ENCODE peak calls at places on chromosomes 2 and 18, in seven cellular contexts. One of them, this sample, is unnamed.

GRCh38 chr2:220504890-220505564 is 877.6 kb downstream of the SLC4A3 start:
- DNase-seq in stomach: no peak
- DNase-seq in ovary: no peak
- DNase-seq in HCT116: no peak
- DNase-seq in right lobe of liver: no peak
- DNase-seq in esophagus squamous epithelium: no peak
- DNase-seq in K562: no peak
- DNase-seq in this sample: no peak

GRCh38 chr18:42480521-42480920 is 525.5 kb downstream of the PIK3C3 start:
- DNase-seq in esophagus squamous epithelium: no peak
- DNase-seq in right lobe of liver: no peak
- DNase-seq in HCT116: no peak
- DNase-seq in ovary: no peak
- DNase-seq in stomach: no peak
- DNase-seq in K562: no peak
- DNase-seq in this sample: no peak

GRCh38 chr18:35732652-35733051 is 151.1 kb downstream of the GALNT1 start:
- DNase-seq in ovary: no peak
- DNase-seq in K562: no peak
- DNase-seq in esophagus squamous epithelium: no peak
- DNase-seq in stomach: no peak
- DNase-seq in HCT116: no peak
- DNase-seq in right lobe of liver: no peak
- DNase-seq in this sample: no peak

GRCh38 chr2:26191316-26192159 is 18.6 kb downstream of the GAREM2 start:
- DNase-seq in right lobe of liver: no peak
- DNase-seq in HCT116: no peak
- DNase-seq in stomach: no peak
- DNase-seq in K562: peak
- DNase-seq in ovary: no peak
- DNase-seq in esophagus squamous epithelium: no peak
- DNase-seq in this sample: no peak

GRCh38 chr2:71865391-71865965 is 282.2 kb downstream of the CYP26B1 start:
- DNase-seq in K562: no peak
- DNase-seq in esophagus squamous epithelium: no peak
- DNase-seq in right lobe of liver: no peak
- DNase-seq in stomach: no peak
- DNase-seq in ovary: no peak
- DNase-seq in HCT116: no peak
- DNase-seq in this sample: no peak

GRCh38 chr2:53403836-53404413 is 363.7 kb upstream of the CHAC2 start:
- DNase-seq in K562: no peak
- DNase-seq in HCT116: peak
- DNase-seq in ovary: no peak
- DNase-seq in stomach: no peak
- DNase-seq in right lobe of liver: no peak
- DNase-seq in esophagus squamous epithelium: no peak
- DNase-seq in this sample: no peak

GRCh38 chr18:23069481-23069880 is 65.8 kb upstream of the CABLES1 start:
- DNase-seq in esophagus squamous epithelium: no peak
- DNase-seq in HCT116: no peak
- DNase-seq in stomach: no peak
- DNase-seq in K562: no peak
- DNase-seq in ovary: no peak
- DNase-seq in right lobe of liver: no peak
- DNase-seq in this sample: no peak

GRCh38 chr2:84882415-84882738 is 1.5 kb upstream of the TRABD2A start:
- DNase-seq in esophagus squamous epithelium: no peak
- DNase-seq in K562: no peak
- DNase-seq in right lobe of liver: no peak
- DNase-seq in ovary: no peak
- DNase-seq in HCT116: no peak
- DNase-seq in stomach: no peak
- DNase-seq in this sample: no peak

GRCh38 chr2:241577413-241578122 is 19.0 kb downstream of the BOK start:
- DNase-seq in K562: no peak
- DNase-seq in stomach: no peak
- DNase-seq in HCT116: no peak
- DNase-seq in esophagus squamous epithelium: no peak
- DNase-seq in ovary: peak
- DNase-seq in right lobe of liver: no peak
- DNase-seq in this sample: no peak

GRCh38 chr2:207446653-207447052 is 83.1 kb upstream of the CREB1 start:
- DNase-seq in esophagus squamous epithelium: no peak
- DNase-seq in stomach: no peak
- DNase-seq in K562: no peak
- DNase-seq in HCT116: no peak
- DNase-seq in right lobe of liver: no peak
- DNase-seq in ovary: no peak
- DNase-seq in this sample: no peak

GRCh38 chr2:237213325-237214040 is 127.8 kb downstream of the COPS8 start:
- DNase-seq in stomach: peak
- DNase-seq in HCT116: no peak
- DNase-seq in K562: no peak
- DNase-seq in ovary: peak
- DNase-seq in right lobe of liver: no peak
- DNase-seq in esophagus squamous epithelium: no peak
- DNase-seq in this sample: peak

GRCh38 chr2:166472332-166472731 is 21.7 kb downstream of the SCN7A start:
- DNase-seq in HCT116: no peak
- DNase-seq in ovary: no peak
- DNase-seq in stomach: no peak
- DNase-seq in right lobe of liver: no peak
- DNase-seq in K562: no peak
- DNase-seq in esophagus squamous epithelium: no peak
- DNase-seq in this sample: no peak

GRCh38 chr2:174681983-174682577 is 82.2 kb downstream of the CHRNA1 start:
- DNase-seq in ovary: peak
- DNase-seq in K562: no peak
- DNase-seq in esophagus squamous epithelium: no peak
- DNase-seq in HCT116: no peak
- DNase-seq in stomach: peak
- DNase-seq in right lobe of liver: peak
- DNase-seq in this sample: peak

GRCh38 chr2:96914332-96914731 is 44.5 kb upstream of the SEMA4C start:
- DNase-seq in ovary: no peak
- DNase-seq in esophagus squamous epithelium: no peak
- DNase-seq in HCT116: no peak
- DNase-seq in stomach: no peak
- DNase-seq in right lobe of liver: no peak
- DNase-seq in K562: no peak
- DNase-seq in this sample: no peak

GRCh38 chr2:127536707-127537106 is 1.2 kb downstream of the MYO7B start:
- DNase-seq in ovary: no peak
- DNase-seq in HCT116: no peak
- DNase-seq in esophagus squamous epithelium: no peak
- DNase-seq in K562: no peak
- DNase-seq in right lobe of liver: no peak
- DNase-seq in stomach: no peak
- DNase-seq in this sample: no peak

GRCh38 chr2:129934044-129934822 is 45.2 kb upstream of the RAB6C start:
- DNase-seq in esophagus squamous epithelium: no peak
- DNase-seq in K562: no peak
- DNase-seq in stomach: no peak
- DNase-seq in right lobe of liver: no peak
- DNase-seq in ovary: no peak
- DNase-seq in HCT116: no peak
- DNase-seq in this sample: no peak

DNA sequence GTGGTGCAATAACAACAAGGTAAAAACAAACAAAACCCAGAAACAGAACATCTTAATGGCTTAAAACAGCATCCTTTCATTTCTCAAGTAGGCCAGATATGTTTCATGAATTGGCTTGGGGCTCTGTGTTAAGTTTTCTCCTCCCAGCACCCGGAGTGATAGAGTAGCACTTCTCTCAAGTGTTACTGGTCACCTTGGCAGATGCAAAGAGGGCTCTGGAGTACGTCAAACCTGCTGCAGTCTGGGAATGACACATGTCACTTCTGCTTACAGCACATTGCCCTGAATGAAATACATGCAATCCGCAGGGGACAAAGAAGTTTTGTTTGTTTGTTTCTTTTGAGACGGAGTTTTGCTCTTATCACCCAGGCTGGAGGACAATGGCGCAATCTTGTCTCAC is 639.3 kb downstream of the CNTNAP5 start:
- DNase-seq in K562: no peak
- DNase-seq in stomach: no peak
- DNase-seq in right lobe of liver: no peak
- DNase-seq in ovary: no peak
- DNase-seq in esophagus squamous epithelium: no peak
- DNase-seq in HCT116: no peak
- DNase-seq in this sample: no peak
- TF ChIP-seq POLR2A in K562: no peak
- TF ChIP-seq POLR2A in stomach: no peak
- TF ChIP-seq POLR2A in right lobe of liver: no peak
- TF ChIP-seq POLR2A in ovary: no peak
- TF ChIP-seq POLR2A in esophagus squamous epithelium: no peak
- TF ChIP-seq POLR2A in HCT116: no peak
- TF ChIP-seq POLR2A in this sample: no peak

DNA sequence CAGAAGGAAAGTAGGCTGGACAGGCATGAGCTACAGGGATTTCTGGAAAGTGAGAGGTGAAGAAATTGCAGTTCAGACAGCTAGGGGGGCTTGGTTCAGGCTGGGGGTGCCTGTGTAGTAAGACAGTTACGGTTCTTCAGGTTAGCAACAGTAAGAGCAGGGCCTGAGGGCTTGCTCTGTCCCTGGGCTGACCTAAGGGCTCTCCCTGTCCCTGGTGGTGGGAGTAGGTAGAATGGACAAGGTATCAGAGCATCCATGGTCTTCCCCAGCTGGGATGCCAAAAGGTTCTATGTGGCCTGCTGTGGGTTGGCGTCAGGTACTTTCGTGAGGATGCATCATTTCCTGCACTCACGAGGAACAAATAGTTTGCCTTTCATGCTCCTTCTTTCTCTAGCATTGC is 34.6 kb upstream of the TACR1 start:
- DNase-seq in stomach: no peak
- DNase-seq in HCT116: no peak
- DNase-seq in K562: no peak
- DNase-seq in esophagus squamous epithelium: no peak
- DNase-seq in right lobe of liver: no peak
- DNase-seq in ovary: no peak
- DNase-seq in this sample: no peak
- TF ChIP-seq CTCF in stomach: no peak
- TF ChIP-seq CTCF in HCT116: no peak
- TF ChIP-seq CTCF in K562: no peak
- TF ChIP-seq CTCF in esophagus squamous epithelium: no peak
- TF ChIP-seq CTCF in right lobe of liver: no peak
- TF ChIP-seq CTCF in ovary: no peak
- TF ChIP-seq CTCF in this sample: no peak

GRCh38 chr18:3248062-3248669 is 565 bp downstream of the MYL12A start:
- DNase-seq in HCT116: no peak
- DNase-seq in right lobe of liver: no peak
- DNase-seq in stomach: no peak
- DNase-seq in esophagus squamous epithelium: no peak
- DNase-seq in K562: no peak
- DNase-seq in ovary: peak
- DNase-seq in this sample: no peak

GRCh38 chr18:3245853-3246635 is 1.6 kb upstream of the MYL12A start:
- DNase-seq in K562: peak
- DNase-seq in HCT116: peak
- DNase-seq in stomach: peak
- DNase-seq in esophagus squamous epithelium: peak
- DNase-seq in right lobe of liver: peak
- DNase-seq in ovary: peak
- DNase-seq in this sample: peak

GRCh38 chr18:3247243-3248061 is at the start of gene MYL12A:
- DNase-seq in esophagus squamous epithelium: peak
- DNase-seq in stomach: peak
- DNase-seq in HCT116: peak
- DNase-seq in right lobe of liver: peak
- DNase-seq in ovary: peak
- DNase-seq in K562: peak
- DNase-seq in this sample: peak

GRCh38 chr18:3245185-3245564 is 2.4 kb upstream of the MYL12A start:
- DNase-seq in stomach: no peak
- DNase-seq in ovary: no peak
- DNase-seq in esophagus squamous epithelium: no peak
- DNase-seq in right lobe of liver: no peak
- DNase-seq in HCT116: no peak
- DNase-seq in K562: no peak
- DNase-seq in this sample: no peak

GRCh38 chr18:3246636-3247242 is 862 bp upstream of the MYL12A start:
- DNase-seq in right lobe of liver: peak
- DNase-seq in stomach: no peak
- DNase-seq in ovary: peak
- DNase-seq in K562: peak
- DNase-seq in HCT116: no peak
- DNase-seq in esophagus squamous epithelium: no peak
- DNase-seq in this sample: peak
- TF ChIP-seq POLR2A in right lobe of liver: no peak
- TF ChIP-seq POLR2A in stomach: no peak
- TF ChIP-seq POLR2A in ovary: no peak
- TF ChIP-seq POLR2A in K562: peak
- TF ChIP-seq POLR2A in HCT116: peak
- TF ChIP-seq POLR2A in esophagus squamous epithelium: no peak
- TF ChIP-seq POLR2A in this sample: peak

DNA sequence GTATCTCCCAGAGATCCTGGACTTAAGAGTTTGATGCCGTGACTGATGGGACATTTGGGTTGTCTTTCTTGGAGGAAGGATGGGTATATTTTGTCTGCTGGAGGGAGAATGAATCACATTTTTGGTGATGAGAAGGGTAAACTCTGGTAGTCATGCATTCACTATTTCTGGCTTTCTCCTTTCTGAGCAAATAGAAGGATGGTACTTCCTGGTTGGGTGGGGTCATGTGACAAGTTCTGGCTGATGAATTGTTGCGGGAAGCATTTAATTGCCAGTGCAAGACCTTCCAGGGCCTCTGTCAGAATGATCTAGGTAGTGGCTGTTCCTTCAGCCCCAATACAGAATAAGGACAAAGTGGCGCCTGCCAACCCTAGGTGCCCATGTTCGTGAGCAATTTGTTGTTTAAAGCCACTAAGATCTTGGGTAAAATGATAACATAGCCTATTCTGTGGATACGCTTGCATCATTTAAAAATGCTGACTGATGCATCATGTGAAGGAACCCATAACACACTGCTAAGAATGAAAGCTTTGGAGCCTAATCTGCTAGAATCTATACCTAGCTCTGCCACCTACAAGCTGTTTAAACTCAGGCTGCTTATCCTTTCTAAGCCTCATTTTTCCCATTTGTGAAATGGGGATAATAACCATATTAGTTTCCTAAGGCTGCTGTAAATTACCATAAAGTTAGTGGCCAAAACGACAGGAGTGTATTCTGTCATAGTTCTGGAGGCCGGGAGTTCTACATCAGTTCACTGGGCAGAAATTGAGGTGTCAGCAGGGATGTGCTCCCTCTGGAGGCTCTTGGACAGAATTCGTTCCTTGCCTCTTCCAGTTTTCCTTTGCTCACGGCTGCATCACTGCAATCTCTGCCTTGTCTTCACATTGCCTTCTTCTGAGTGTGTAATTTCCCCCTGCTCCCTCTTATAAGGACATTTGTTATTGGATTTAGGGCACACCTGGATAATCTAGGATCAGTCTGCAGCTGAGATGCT is 281.3 kb downstream of the AGPS start:
- DNase-seq in HCT116: no peak
- DNase-seq in K562: no peak
- DNase-seq in esophagus squamous epithelium: no peak
- DNase-seq in stomach: no peak
- DNase-seq in ovary: no peak
- DNase-seq in right lobe of liver: no peak
- DNase-seq in this sample: no peak
- TF ChIP-seq CTCF in HCT116: no peak
- TF ChIP-seq CTCF in K562: peak
- TF ChIP-seq CTCF in esophagus squamous epithelium: no peak
- TF ChIP-seq CTCF in stomach: no peak
- TF ChIP-seq CTCF in ovary: no peak
- TF ChIP-seq CTCF in right lobe of liver: no peak
- TF ChIP-seq CTCF in this sample: no peak

GRCh38 chr2:30233142-30233961 is 2.0 kb downstream of the LBH start:
- DNase-seq in stomach: peak
- DNase-seq in ovary: no peak
- DNase-seq in HCT116: no peak
- DNase-seq in esophagus squamous epithelium: no peak
- DNase-seq in right lobe of liver: no peak
- DNase-seq in K562: no peak
- DNase-seq in this sample: no peak
- TF ChIP-seq POLR2A in stomach: no peak
- TF ChIP-seq POLR2A in ovary: no peak
- TF ChIP-seq POLR2A in HCT116: no peak
- TF ChIP-seq POLR2A in esophagus squamous epithelium: no peak
- TF ChIP-seq POLR2A in right lobe of liver: no peak
- TF ChIP-seq POLR2A in K562: no peak
- TF ChIP-seq POLR2A in this sample: no peak